ENCODE peak calls at places on chromosomes 2 and 18, in eight cellular contexts. H is CD4-positive, CD25-positive, alpha-beta regulatory T cell; K is hepatocyte; C is lower leg skin; U is left ventricle myocardium inferior; N is NT2/D1; X is astrocyte of the spinal cord; S is cardiac fibroblast. P is an unnamed sample.

GRCh38 chr2:11481426-11481788 is 15.4 kb upstream of the E2F6 start:
- DNase-seq in H (no peak), K (no peak), C (no peak), U (no peak), N (no peak), X (no peak), S (no peak), P (no peak)

GRCh38 chr2:38704664-38705063 is 38.8 kb downstream of the GALM start:
- DNase-seq in H (no peak), K (peak), C (no peak), U (no peak), N (no peak), X (no peak), S (no peak), P (no peak)

GRCh38 chr2:117128471-117128870 is 686.0 kb upstream of the DDX18 start:
- DNase-seq in H (no peak), K (peak), C (no peak), U (no peak), N (no peak), X (peak), S (no peak), P (no peak)

GRCh38 chr2:189012373-189012772 is 38.2 kb downstream of the COL3A1 start:
- DNase-seq in H (no peak), K (no peak), C (no peak), U (no peak), N (no peak), X (no peak), S (no peak), P (no peak)

GRCh38 chr2:237404413-237404812 is 9.6 kb downstream of the COL6A3 start:
- DNase-seq in H (no peak), K (no peak), C (no peak), U (no peak), N (no peak), X (no peak), S (no peak), P (no peak)

GRCh38 chr2:241933175-241933911 is 63.8 kb downstream of the RTP5 start:
- DNase-seq in H (no peak), K (peak), C (peak), U (no peak), N (no peak), X (peak), S (peak), P (no peak)

GRCh38 chr2:223779877-223780276 is 57.5 kb downstream of the AP1S3 start:
- DNase-seq in H (peak), K (peak), C (no peak), U (no peak), N (peak), X (peak), S (peak), P (no peak)

GRCh38 chr18:33946322-33946721 is 278.4 kb downstream of the NOL4 start:
- DNase-seq in H (no peak), K (no peak), C (no peak), U (no peak), N (no peak), X (no peak), S (no peak), P (no peak)

GRCh38 chr2:7044253-7045250 is 127.3 kb downstream of the RNF144A start:
- DNase-seq in H (peak), K (peak), C (peak), U (peak), N (peak), X (peak), S (peak), P (no peak)

GRCh38 chr18:76619342-76620315 is 124.6 kb upstream of the ZNF516 start:
- DNase-seq in H (no peak), K (peak), C (no peak), U (peak), N (no peak), X (peak), S (peak), P (peak)

GRCh38 chr2:68362749-68363148 is 2.3 kb upstream of the PLEK start:
- DNase-seq in H (no peak), K (no peak), C (no peak), U (no peak), N (no peak), X (no peak), S (no peak), P (no peak)
- H3K4me3 ChIP-seq in H (no peak), K (no peak), C (no peak), U (no peak), N (no peak), X (no peak), S (no peak), P (no peak)

GRCh38 chr2:161420406-161421025 is 4.4 kb downstream of the TBR1 start:
- DNase-seq in H (no peak), K (no peak), C (no peak), U (no peak), N (no peak), X (no peak), S (no peak), P (no peak)

GRCh38 chr2:161419338-161419965 is 3.4 kb downstream of the TBR1 start:
- DNase-seq in H (no peak), K (no peak), C (no peak), U (no peak), N (no peak), X (no peak), S (no peak), P (no peak)

GRCh38 chr2:161417428-161418274 is 1.6 kb downstream of the TBR1 start:
- DNase-seq in H (no peak), K (no peak), C (no peak), U (no peak), N (no peak), X (no peak), S (no peak), P (no peak)

GRCh38 chr2:161418275-161418714 is 2.2 kb downstream of the TBR1 start:
- DNase-seq in H (no peak), K (no peak), C (no peak), U (no peak), N (no peak), X (peak), S (no peak), P (no peak)

DNA sequence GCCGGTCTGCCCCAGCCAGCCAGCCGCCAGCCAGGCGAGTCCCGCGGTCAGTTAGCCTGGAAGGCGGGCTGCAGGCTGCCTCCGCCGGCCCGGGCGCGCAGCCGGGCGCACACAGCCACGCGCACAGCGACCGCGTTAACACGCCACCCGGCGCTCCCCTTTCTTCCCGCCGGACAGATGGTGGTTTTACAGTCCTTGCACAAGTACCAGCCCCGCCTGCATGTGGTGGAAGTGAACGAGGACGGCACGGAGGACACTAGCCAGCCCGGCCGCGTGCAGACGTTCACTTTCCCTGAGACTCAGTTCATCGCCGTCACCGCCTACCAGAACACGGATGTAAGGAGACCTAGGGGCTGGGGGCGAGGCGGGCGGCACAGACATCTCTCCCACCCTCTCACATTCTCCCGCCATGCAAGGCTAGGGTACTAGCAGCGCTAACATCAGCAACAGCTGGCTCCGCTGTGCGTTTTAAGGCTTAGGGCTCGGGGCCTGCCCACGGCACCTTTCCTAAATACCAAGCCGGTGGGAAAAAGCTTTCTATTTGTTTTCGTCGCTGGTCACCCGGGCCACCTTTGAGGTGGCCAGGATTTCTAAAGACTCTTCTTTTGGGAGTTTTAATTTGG is 2.7 kb downstream of the TBR1 start:
- DNase-seq in H (no peak), K (peak), C (no peak), U (no peak), N (no peak), X (peak), S (no peak), P (no peak)
- H3K4me3 ChIP-seq in H (no peak), K (no peak), C (no peak), U (peak), N (no peak), X (no peak), S (no peak), P (peak)

DNA sequence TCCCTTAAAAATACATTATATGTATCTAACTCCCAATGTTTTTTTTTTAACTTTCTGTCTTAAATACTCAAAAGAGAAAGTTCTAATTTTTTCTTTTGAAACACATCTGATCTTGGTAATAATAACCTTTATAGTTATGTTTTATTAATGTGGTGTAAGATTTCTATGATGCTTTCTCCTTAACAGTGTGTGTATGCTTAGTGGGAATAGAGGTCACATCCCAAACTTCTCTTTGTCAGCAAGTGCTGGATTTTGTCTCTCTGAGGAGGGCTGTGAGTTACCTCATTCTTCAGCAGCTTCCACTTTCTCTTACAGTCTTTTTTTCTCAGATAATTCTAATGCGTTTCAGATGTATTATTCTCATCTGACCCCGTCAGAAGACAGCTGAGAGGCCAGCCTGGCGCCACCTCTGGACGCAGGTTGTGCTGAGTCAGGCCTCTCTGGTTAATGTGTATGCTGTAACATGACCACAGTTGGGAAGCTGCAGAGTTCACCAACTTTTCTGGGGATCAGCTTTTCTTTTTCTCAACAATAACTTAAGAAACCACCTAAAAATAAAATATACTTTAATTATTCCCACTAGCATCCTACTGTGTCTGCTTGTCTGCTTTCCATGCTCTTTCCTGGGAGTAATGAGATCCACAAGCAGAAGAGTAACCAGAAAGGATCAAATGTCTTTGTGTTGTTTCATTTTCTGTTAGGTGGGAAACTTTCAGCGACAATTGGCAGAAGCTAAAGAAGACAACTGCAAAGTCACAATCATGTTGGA is 79.5 kb downstream of the CCDC150 start:
- DNase-seq in H (no peak), K (peak), C (no peak), U (no peak), N (peak), X (peak), S (peak), P (peak)
- H3K4me3 ChIP-seq in H (no peak), K (no peak), C (no peak), U (no peak), N (no peak), X (no peak), S (no peak), P (no peak)

GRCh38 chr2:100821913-100822260 is 1.9 kb downstream of the NPAS2 start:
- DNase-seq in H (no peak), K (no peak), C (no peak), U (no peak), N (no peak), X (no peak), S (no peak), P (no peak)
- H3K4me3 ChIP-seq in H (no peak), K (no peak), C (no peak), U (peak), N (no peak), X (peak), S (peak), P (peak)

DNA sequence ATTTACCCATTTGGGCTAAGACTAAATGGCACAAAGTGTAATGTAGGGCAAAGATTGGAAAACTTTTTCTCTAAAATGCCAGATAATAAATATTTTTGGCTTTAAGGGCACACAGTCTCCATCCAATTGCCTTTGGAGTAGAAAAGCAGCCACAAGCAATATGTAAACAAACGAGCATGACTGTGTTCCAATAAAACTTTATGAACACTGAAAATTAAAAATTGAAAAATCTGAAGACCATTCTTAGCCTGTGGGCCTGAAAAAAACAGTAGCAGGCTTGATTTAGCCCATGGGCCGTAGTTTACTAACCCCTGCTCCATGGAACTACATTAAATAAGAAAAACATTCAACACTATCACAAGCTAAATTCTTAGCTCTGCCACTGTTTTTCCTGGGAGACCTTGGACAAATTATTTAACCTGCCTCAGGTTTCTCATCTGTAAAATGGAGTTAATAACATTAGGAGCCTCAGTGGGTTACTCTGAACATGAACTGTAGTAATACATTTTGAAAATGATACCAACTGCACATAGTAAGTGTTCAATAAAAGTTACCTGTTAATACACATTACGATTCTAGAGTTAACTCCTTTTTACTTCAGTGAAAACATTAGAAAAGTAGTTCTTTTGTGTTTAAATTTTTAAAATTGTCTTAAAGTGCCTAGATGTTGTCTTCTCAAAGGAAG is 1.3 kb downstream of the IFIH1 start:
- DNase-seq in H (no peak), K (no peak), C (no peak), U (no peak), N (no peak), X (no peak), S (no peak), P (no peak)
- H3K4me3 ChIP-seq in H (peak), K (peak), C (peak), U (peak), N (no peak), X (no peak), S (peak), P (no peak)